ENCODE peak calls at places on chromosomes 5 and 9, in five cellular contexts. B, G, O, F and C are unnamed samples.

GRCh38 chr5:4815002-4815401 is 325.1 kb upstream of the ADAMTS16 start:
- DNase-seq in B (no peak), G (no peak), O (no peak), F (no peak), C (no peak)

GRCh38 chr9:21779397-21779796 is 23.0 kb upstream of the MTAP start:
- DNase-seq in B (no peak), G (no peak), O (no peak), F (no peak), C (no peak)

GRCh38 chr5:66039701-66040100 is 104.4 kb upstream of the SREK1 start:
- DNase-seq in B (no peak), G (no peak), O (no peak), F (no peak), C (no peak)

GRCh38 chr5:41537581-41537980 is 27.2 kb upstream of the PLCXD3 start:
- DNase-seq in B (no peak), G (no peak), O (no peak), F (no peak), C (no peak)

GRCh38 chr9:88085481-88085880 is 52.8 kb downstream of the SPATA31C2 start:
- DNase-seq in B (no peak), G (no peak), O (no peak), F (no peak), C (no peak)

GRCh38 chr5:134127376-134127861 is 12.9 kb downstream of the TCF7 start:
- DNase-seq in B (peak; percentile 43), G (peak; percentile 57), O (peak; percentile 59), F (peak; percentile 62), C (no peak)

GRCh38 chr9:33818167-33818831 is 1.3 kb downstream of the UBE2R2 start:
- DNase-seq in B (no peak), G (peak; percentile 82), O (no peak), F (no peak), C (no peak)

GRCh38 chr5:79236970-79237734 is 1.2 kb downstream of the JMY start:
- DNase-seq in B (peak; percentile 16), G (peak; percentile 76), O (peak; percentile 17), F (peak; percentile 14), C (no peak)

GRCh38 chr5:73158313-73158712 is 14.7 kb upstream of the TMEM174 start:
- DNase-seq in B (no peak), G (no peak), O (no peak), F (no peak), C (no peak)

GRCh38 chr5:114010362-114010761 is 351.5 kb upstream of the KCNN2 start:
- DNase-seq in B (peak; percentile 28), G (no peak), O (no peak), F (no peak), C (no peak)

GRCh38 chr5:164097747-164098146 is 592.3 kb downstream of the MAT2B start:
- DNase-seq in B (no peak), G (no peak), O (no peak), F (no peak), C (no peak)

GRCh38 chr5:58080573-58080972 is 379.3 kb downstream of the PLK2 start:
- DNase-seq in B (peak; percentile 7), G (no peak), O (no peak), F (no peak), C (no peak)

GRCh38 chr5:27797220-27797619 is 758.8 kb upstream of the CDH9 start:
- DNase-seq in B (no peak), G (no peak), O (no peak), F (no peak), C (no peak)

GRCh38 chr5:100551183-100551582 is 16.0 kb downstream of the FAM174A start:
- DNase-seq in B (no peak), G (peak; percentile 28), O (no peak), F (no peak), C (no peak)

GRCh38 chr5:100553209-100553608 is 18.0 kb downstream of the FAM174A start:
- DNase-seq in B (no peak), G (no peak), O (no peak), F (no peak), C (no peak)

GRCh38 chr5:100546041-100546440 is 10.9 kb downstream of the FAM174A start:
- DNase-seq in B (no peak), G (no peak), O (no peak), F (no peak), C (no peak)

GRCh38 chr5:100550531-100551036 is 15.4 kb downstream of the FAM174A start:
- DNase-seq in B (no peak), G (peak; percentile 50), O (no peak), F (no peak), C (no peak)
- H3K27ac ChIP-seq in B (no peak overlapping the region), G (peak overlapping the region; percentile 87), O (no peak overlapping the region), F (no peak overlapping the region), C (no peak overlapping the region)

GRCh38 chr5:154309361-154309725 is 118.8 kb downstream of the GALNT10 start:
- DNase-seq in B (peak; percentile 74), G (no peak), O (no peak), F (no peak), C (no peak)

GRCh38 chr5:154312000-154312399 is 121.5 kb downstream of the GALNT10 start:
- DNase-seq in B (no peak), G (no peak), O (no peak), F (no peak), C (no peak)

GRCh38 chr5:154308457-154309360 is 118.2 kb downstream of the GALNT10 start:
- DNase-seq in B (peak; percentile 82), G (no peak), O (no peak), F (no peak), C (no peak)

GRCh38 chr5:154311362-154311761 is 120.8 kb downstream of the GALNT10 start:
- DNase-seq in B (no peak), G (no peak), O (no peak), F (no peak), C (no peak)

DNA sequence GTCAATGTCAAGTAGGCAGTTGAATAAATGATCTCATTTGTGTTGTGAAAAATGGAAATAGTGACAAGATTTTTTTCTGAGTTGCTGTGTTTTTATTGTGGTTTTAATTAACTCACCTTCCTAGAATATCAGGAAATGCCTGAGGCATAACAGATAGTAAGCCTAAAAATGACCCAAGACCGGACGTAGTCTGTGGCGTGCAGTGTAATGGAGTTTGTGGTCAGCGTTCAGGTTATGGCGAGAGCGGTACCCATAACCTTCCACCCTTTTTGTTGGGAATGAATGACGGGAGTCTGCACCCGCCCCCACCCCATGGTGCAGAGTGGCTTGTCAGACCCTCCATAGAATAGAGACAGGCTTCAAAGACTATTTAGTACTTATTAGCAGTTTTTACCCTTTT is 119.3 kb downstream of the GALNT10 start:
- DNase-seq in B (peak; percentile 55), G (no peak), O (no peak), F (no peak), C (no peak)
- H3K27ac ChIP-seq in B (peak overlapping the region; percentile 78), G (no peak overlapping the region), O (no peak overlapping the region), F (no peak overlapping the region), C (no peak overlapping the region)

GRCh38 chr5:59206132-59206581 is 623.3 kb downstream of the RAB3C start:
- DNase-seq in B (peak; percentile 86), G (no peak), O (no peak), F (no peak), C (no peak)

GRCh38 chr5:59209758-59210359 is 627.0 kb downstream of the RAB3C start:
- DNase-seq in B (no peak), G (no peak), O (no peak), F (no peak), C (no peak)

GRCh38 chr5:59207416-59207815 is 624.5 kb downstream of the RAB3C start:
- DNase-seq in B (no peak), G (no peak), O (no peak), F (no peak), C (no peak)

GRCh38 chr5:59212596-59212995 is 629.7 kb downstream of the RAB3C start:
- DNase-seq in B (no peak), G (no peak), O (no peak), F (no peak), C (no peak)

DNA sequence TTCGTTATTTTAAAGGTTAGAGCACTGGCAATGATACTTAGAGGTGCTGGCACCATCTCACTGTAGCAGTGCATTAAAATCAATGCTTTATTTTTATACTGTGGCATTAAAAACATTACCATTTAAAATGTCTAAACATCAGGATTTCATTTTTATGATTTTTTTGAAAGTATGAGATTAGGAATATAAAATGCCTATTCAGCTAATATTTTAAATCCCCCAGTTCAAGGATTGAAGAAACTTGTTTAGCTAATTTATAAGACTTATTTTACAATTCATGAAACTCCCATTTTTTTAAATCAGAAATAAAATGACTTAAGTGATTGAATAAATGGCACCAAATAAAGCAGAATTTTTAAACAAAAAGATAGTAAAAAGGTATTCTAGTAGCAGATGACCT is 625.6 kb downstream of the RAB3C start:
- DNase-seq in B (no peak), G (no peak), O (no peak), F (no peak), C (no peak)
- H3K27ac ChIP-seq in B (no peak overlapping the region), G (peak overlapping the region; percentile 54), O (no peak overlapping the region), F (no peak overlapping the region), C (no peak overlapping the region)

GRCh38 chr5:141508808-141509611 is 20.1 kb downstream of the PCDHGC5 start:
- DNase-seq in B (peak; percentile 88), G (peak; percentile 89), O (peak; percentile 56), F (no peak), C (no peak)

GRCh38 chr5:141508440-141508807 is 19.5 kb downstream of the PCDHGC5 start:
- DNase-seq in B (peak; percentile 34), G (no peak), O (no peak), F (no peak), C (no peak)

GRCh38 chr5:141504216-141504615 is 15.3 kb downstream of the PCDHGC5 start:
- DNase-seq in B (no peak), G (no peak), O (no peak), F (no peak), C (no peak)

GRCh38 chr5:141507387-141508091 is 18.7 kb downstream of the PCDHGC5 start:
- DNase-seq in B (peak; percentile 64), G (peak; percentile 78), O (peak; percentile 64), F (no peak), C (no peak)

GRCh38 chr5:141506381-141507155 is 17.7 kb downstream of the PCDHGC5 start:
- DNase-seq in B (no peak), G (no peak), O (no peak), F (no peak), C (no peak)
- H3K27ac ChIP-seq in B (no peak overlapping the region), G (peak overlapping the region; percentile 73), O (peak overlapping the region; percentile 69), F (no peak overlapping the region), C (no peak overlapping the region)